ENCODE peak calls at places on chromosomes 3 and 15, in five cellular contexts. One of them, this sample, is unnamed.

GRCh38 chr3:122621112-122621511 is 43.7 kb downstream of the PARP15 start:
- ATAC-seq in upper lobe of left lung: no peak
- ATAC-seq in HepG2: no peak
- ATAC-seq in A549: no peak
- ATAC-seq in GM12878: peak; percentile 63
- ATAC-seq in this sample: no peak

GRCh38 chr3:29436612-29437313 is 155.9 kb downstream of the RBMS3 start:
- ATAC-seq in GM12878: no peak
- ATAC-seq in HepG2: no peak
- ATAC-seq in A549: no peak
- ATAC-seq in upper lobe of left lung: peak; percentile 62
- ATAC-seq in this sample: peak; percentile 31

GRCh38 chr15:98025237-98025636 is 64.7 kb downstream of the ARRDC4 start:
- ATAC-seq in upper lobe of left lung: no peak
- ATAC-seq in GM12878: no peak
- ATAC-seq in HepG2: no peak
- ATAC-seq in A549: no peak
- ATAC-seq in this sample: peak; percentile 86

GRCh38 chr3:101531473-101532086 is 18.6 kb upstream of the SENP7 start:
- ATAC-seq in upper lobe of left lung: no peak
- ATAC-seq in GM12878: no peak
- ATAC-seq in HepG2: no peak
- ATAC-seq in A549: no peak
- ATAC-seq in this sample: no peak

GRCh38 chr15:65041787-65042186 is 3.4 kb upstream of the SLC51B start:
- ATAC-seq in HepG2: no peak
- ATAC-seq in GM12878: no peak
- ATAC-seq in A549: no peak
- ATAC-seq in upper lobe of left lung: no peak
- ATAC-seq in this sample: no peak

GRCh38 chr3:149593416-149594160 is 64.2 kb downstream of the WWTR1 start:
- ATAC-seq in upper lobe of left lung: no peak
- ATAC-seq in GM12878: no peak
- ATAC-seq in HepG2: no peak
- ATAC-seq in A549: no peak
- ATAC-seq in this sample: no peak

GRCh38 chr3:182895513-182896112 is 84.7 kb downstream of the DCUN1D1 start:
- ATAC-seq in upper lobe of left lung: no peak
- ATAC-seq in A549: no peak
- ATAC-seq in GM12878: no peak
- ATAC-seq in HepG2: peak; percentile 86
- ATAC-seq in this sample: no peak

GRCh38 chr15:95558916-95559315 is 771.6 kb upstream of the NR2F2 start:
- ATAC-seq in GM12878: no peak
- ATAC-seq in upper lobe of left lung: no peak
- ATAC-seq in A549: no peak
- ATAC-seq in HepG2: no peak
- ATAC-seq in this sample: no peak

GRCh38 chr3:31181661-31182060 is 287.2 kb upstream of the GADL1 start:
- ATAC-seq in HepG2: no peak
- ATAC-seq in GM12878: no peak
- ATAC-seq in A549: no peak
- ATAC-seq in upper lobe of left lung: peak; percentile 8
- ATAC-seq in this sample: no peak

GRCh38 chr3:161254861-161255260 is 33.8 kb downstream of the NMD3 start:
- ATAC-seq in HepG2: no peak
- ATAC-seq in upper lobe of left lung: no peak
- ATAC-seq in A549: no peak
- ATAC-seq in GM12878: no peak
- ATAC-seq in this sample: no peak

GRCh38 chr15:89307046-89307587 is 27.5 kb downstream of the POLG start:
- ATAC-seq in upper lobe of left lung: no peak
- ATAC-seq in A549: peak; percentile 19
- ATAC-seq in HepG2: no peak
- ATAC-seq in GM12878: no peak
- ATAC-seq in this sample: no peak

GRCh38 chr15:42010434-42010833 is 10.4 kb downstream of the PLA2G4E start:
- ATAC-seq in A549: no peak
- ATAC-seq in GM12878: peak; percentile 89
- ATAC-seq in HepG2: no peak
- ATAC-seq in upper lobe of left lung: no peak
- ATAC-seq in this sample: no peak

GRCh38 chr3:152870027-152870426 is 35.1 kb downstream of the P2RY1 start:
- ATAC-seq in HepG2: no peak
- ATAC-seq in A549: no peak
- ATAC-seq in upper lobe of left lung: peak; percentile 68
- ATAC-seq in GM12878: peak; percentile 43
- ATAC-seq in this sample: peak; percentile 50

GRCh38 chr15:57611938-57612337 is 20.2 kb downstream of the MYZAP start:
- ATAC-seq in upper lobe of left lung: peak; percentile 67
- ATAC-seq in HepG2: peak; percentile 63
- ATAC-seq in A549: peak; percentile 75
- ATAC-seq in GM12878: no peak
- ATAC-seq in this sample: peak; percentile 75

GRCh38 chr3:76949033-76949432 is 90.9 kb upstream of the ROBO2 start:
- ATAC-seq in upper lobe of left lung: no peak
- ATAC-seq in HepG2: no peak
- ATAC-seq in GM12878: no peak
- ATAC-seq in A549: no peak
- ATAC-seq in this sample: no peak

GRCh38 chr3:139044366-139045210 is at the start of gene PRR23C:
- ATAC-seq in HepG2: no peak
- ATAC-seq in GM12878: no peak
- ATAC-seq in upper lobe of left lung: no peak
- ATAC-seq in A549: no peak
- ATAC-seq in this sample: no peak

GRCh38 chr3:150220041-150220440 is 188.1 kb upstream of the TSC22D2 start:
- ATAC-seq in upper lobe of left lung: no peak
- ATAC-seq in HepG2: no peak
- ATAC-seq in GM12878: no peak
- ATAC-seq in A549: no peak
- ATAC-seq in this sample: no peak

GRCh38 chr3:38031022-38031994 is 1.9 kb upstream of the PLCD1 start:
- ATAC-seq in upper lobe of left lung: peak; percentile 77
- ATAC-seq in GM12878: peak; percentile 23
- ATAC-seq in HepG2: no peak
- ATAC-seq in A549: peak; percentile 86
- ATAC-seq in this sample: peak; percentile 33

GRCh38 chr3:161406594-161407555 is 35.6 kb upstream of the SPTSSB start:
- ATAC-seq in HepG2: no peak
- ATAC-seq in upper lobe of left lung: no peak
- ATAC-seq in GM12878: peak; percentile 42
- ATAC-seq in A549: no peak
- ATAC-seq in this sample: no peak

DNA sequence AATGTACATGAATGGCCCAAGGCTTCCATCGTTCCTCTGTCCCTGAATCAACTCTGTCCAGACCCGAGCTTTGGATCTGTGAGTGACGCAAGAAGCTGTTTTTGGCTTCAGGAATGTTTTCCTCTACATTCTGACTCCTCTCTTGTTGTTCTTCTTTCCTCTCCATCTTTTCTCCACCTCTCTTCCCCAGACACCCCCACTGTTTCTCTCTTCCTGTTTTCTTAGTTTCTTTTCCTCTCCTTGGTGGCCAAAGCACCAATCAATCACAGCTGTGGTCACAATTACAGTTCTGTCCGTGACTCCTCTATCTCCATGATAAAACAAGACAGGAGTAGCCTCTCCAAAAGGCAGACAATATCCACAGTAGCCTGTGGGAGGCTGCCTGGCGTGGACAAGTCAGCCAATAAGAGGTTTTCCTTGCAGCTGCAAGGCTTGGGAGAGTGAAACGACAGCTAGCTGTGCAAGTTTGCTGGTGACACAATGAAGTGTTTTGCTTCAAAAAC is 4.9 kb upstream of the TMEM212 start:
- ATAC-seq in upper lobe of left lung: peak; percentile 53
- ATAC-seq in A549: peak; percentile 88
- ATAC-seq in GM12878: peak; percentile 49
- ATAC-seq in HepG2: peak; percentile 64
- ATAC-seq in this sample: peak; percentile 88
- TF ChIP-seq EP300 in upper lobe of left lung: no peak
- TF ChIP-seq EP300 in A549: no peak
- TF ChIP-seq EP300 in GM12878: no peak
- TF ChIP-seq EP300 in HepG2: peak; percentile 58
- TF ChIP-seq EP300 in this sample: no peak

DNA sequence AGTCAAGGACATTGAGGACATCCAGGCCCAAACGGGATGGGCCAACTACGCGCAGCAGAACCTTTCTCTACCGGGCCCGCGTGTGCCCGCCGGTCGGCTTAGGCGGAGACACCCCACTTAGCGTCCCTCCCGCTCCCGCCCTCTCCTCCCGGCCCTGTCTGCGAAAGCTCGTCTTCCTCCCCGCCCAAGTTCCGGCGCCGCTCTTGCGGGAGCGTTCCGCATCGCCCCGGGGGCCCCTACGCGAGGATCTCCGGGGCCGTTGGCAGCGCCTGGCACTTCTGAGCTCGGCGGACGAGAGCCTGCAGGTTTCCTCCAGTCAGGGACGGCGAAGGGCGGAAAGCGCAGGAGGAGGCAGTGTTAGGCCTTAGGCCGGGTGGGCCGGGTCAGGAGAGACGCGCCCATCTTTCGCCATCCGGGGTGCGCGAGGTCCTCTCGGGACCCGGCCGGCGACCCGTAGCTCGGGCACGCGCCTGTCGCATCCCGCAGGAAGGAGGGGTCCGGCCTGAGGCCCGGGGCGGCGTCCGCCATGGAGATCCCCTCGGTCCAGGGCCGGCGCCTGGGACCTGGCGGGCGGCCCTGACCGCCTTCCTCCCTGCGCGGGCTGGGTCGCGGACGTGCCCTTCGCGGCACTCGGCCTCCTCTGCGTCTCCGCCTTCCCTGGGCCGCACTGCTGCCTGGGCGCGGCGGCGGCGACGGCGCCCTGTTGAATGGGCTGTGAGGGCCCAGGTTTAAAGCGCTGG is at the start of gene FEM1B:
- ATAC-seq in GM12878: peak; percentile 88
- ATAC-seq in HepG2: peak; percentile 85
- ATAC-seq in A549: peak; percentile 86
- ATAC-seq in upper lobe of left lung: peak; percentile 97
- ATAC-seq in this sample: peak; percentile 91
- TF ChIP-seq CTCF in GM12878: peak; percentile 50
- TF ChIP-seq CTCF in HepG2: no peak
- TF ChIP-seq CTCF in A549: peak; percentile 37
- TF ChIP-seq CTCF in upper lobe of left lung: no peak
- TF ChIP-seq CTCF in this sample: peak; percentile 39

DNA sequence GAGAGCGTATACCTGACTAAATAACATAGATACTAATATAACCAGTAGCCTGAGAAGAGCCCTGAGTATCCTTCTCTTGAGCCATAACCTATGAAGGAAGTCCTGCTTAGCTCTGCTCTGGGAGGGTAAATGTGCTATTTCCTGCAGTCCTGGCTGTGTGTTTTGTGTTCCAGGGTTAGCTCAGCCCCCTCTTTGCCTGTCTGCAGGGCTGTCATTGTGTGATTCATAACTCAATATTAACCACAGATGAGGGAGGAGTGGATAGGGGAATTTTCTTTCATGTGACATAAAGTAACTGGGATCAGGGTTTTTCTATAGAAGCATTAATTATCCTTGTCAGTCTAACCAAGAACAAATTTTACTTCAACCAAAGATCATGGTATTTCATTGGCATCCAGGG is 183.3 kb upstream of the ZBTB20 start:
- ATAC-seq in upper lobe of left lung: no peak
- ATAC-seq in A549: peak; percentile 56
- ATAC-seq in HepG2: no peak
- ATAC-seq in GM12878: no peak
- ATAC-seq in this sample: no peak
- TF ChIP-seq EP300 in upper lobe of left lung: no peak
- TF ChIP-seq EP300 in A549: no peak
- TF ChIP-seq EP300 in HepG2: no peak
- TF ChIP-seq EP300 in GM12878: no peak
- TF ChIP-seq EP300 in this sample: no peak

DNA sequence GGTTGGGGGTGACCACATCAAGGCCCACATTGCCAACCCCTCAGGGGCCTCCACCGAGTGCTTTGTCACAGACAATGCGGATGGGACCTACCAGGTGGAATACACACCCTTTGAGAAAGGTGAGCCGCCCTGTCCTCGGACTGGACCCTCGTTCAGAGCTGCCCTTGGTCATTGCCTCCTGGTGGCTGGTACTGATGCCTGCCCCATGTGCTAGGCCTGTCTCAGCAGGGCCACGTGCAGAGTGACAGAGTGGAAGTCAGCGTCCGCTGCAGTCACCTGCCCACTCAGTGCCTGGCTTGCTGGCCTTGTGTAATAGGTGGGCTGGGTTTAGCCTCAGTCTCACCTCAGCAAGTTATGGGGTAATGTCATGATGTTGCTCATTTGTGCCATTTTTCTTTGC is 86.4 kb downstream of the DNASE1L3 start:
- ATAC-seq in upper lobe of left lung: no peak
- ATAC-seq in HepG2: peak; percentile 66
- ATAC-seq in GM12878: no peak
- ATAC-seq in A549: peak; percentile 40
- ATAC-seq in this sample: no peak
- TF ChIP-seq CTCF in upper lobe of left lung: no peak
- TF ChIP-seq CTCF in HepG2: no peak
- TF ChIP-seq CTCF in GM12878: no peak
- TF ChIP-seq CTCF in A549: no peak
- TF ChIP-seq CTCF in this sample: no peak

DNA sequence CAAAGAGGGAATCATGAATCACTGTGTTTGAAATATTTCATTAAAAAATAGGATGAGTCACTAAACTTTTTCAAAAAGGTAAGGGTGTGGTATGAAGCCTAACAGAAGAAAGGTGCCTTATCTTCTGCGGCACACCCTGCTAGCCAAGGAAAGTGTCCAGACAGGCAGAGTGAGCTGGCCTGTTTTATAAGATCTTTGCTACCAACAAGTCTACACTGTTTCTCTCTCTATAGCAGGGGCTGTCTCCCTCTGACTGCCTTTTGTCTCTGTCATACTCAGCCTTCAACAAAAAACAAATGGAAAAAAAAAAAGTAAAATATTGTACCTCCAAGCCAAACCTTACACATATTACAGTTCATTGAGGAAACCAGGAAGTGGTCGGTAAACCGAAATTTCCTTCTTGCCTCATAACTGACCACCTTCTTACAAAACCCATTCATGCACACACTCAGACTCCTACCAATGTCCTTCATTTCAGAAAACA is 9.1 kb downstream of the ZDHHC3 start:
- ATAC-seq in GM12878: peak; percentile 80
- ATAC-seq in upper lobe of left lung: peak; percentile 5
- ATAC-seq in A549: no peak
- ATAC-seq in HepG2: no peak
- ATAC-seq in this sample: no peak
- TF ChIP-seq EP300 in GM12878: no peak
- TF ChIP-seq EP300 in upper lobe of left lung: no peak
- TF ChIP-seq EP300 in A549: no peak
- TF ChIP-seq EP300 in HepG2: no peak
- TF ChIP-seq EP300 in this sample: no peak

This sample was measured in gastroesophageal sphincter.